ENCODE peak calls at places on chromosomes 4 and X, in ten cellular contexts. Q is WERI-Rb-1, L is AG09309, X is Peyer's patch, K is BE2C, A is lower leg skin, J is fibroblast of lung, Z is nephron progenitor cell, S is astrocyte, H is SK-N-SH. W is an unnamed sample.

GRCh38 chrX:44903107-44903506 is 30.1 kb downstream of the KDM6A start:
- DNase-seq in Z (no peak), S (peak), K (no peak), H (no peak), X (no peak), L (peak), A (no peak), Q (no peak), J (peak), W (peak)

GRCh38 chr4:115711575-115711974 is 598.2 kb upstream of the NDST4 start:
- DNase-seq in S (no peak), X (no peak), A (no peak), Z (peak), H (no peak), L (no peak), J (no peak), K (no peak), Q (no peak), W (peak)

GRCh38 chrX:109847257-109848187 is 114.5 kb upstream of the ACSL4 start:
- DNase-seq in X (no peak), J (peak), H (no peak), S (peak), L (peak), Z (no peak), A (no peak), K (no peak), Q (no peak), W (peak)

GRCh38 chr4:156558365-156559025 is 413.1 kb downstream of the PDGFC start:
- DNase-seq in H (no peak), X (no peak), L (no peak), Q (no peak), A (no peak), J (peak), Z (peak), K (no peak), S (peak), W (no peak)

GRCh38 chrX:71976753-71977152 is 66.1 kb downstream of the NHSL2 start:
- DNase-seq in A (no peak), Z (no peak), L (no peak), Q (no peak), X (no peak), S (no peak), K (no peak), H (no peak), J (peak), W (no peak)

GRCh38 chr4:35872273-35872672 is 372.0 kb downstream of the ARAP2 start:
- DNase-seq in A (no peak), Z (no peak), X (no peak), K (no peak), S (no peak), Q (no peak), J (no peak), L (no peak), H (no peak), W (no peak)

GRCh38 chr4:152364383-152364782 is 171.5 kb downstream of the FBXW7 start:
- DNase-seq in A (no peak), S (no peak), J (no peak), Q (no peak), H (no peak), L (no peak), Z (no peak), K (no peak), X (no peak), W (no peak)

GRCh38 chr4:56330691-56331090 is 56.6 kb downstream of the AASDH start:
- DNase-seq in K (no peak), S (no peak), Z (no peak), A (no peak), H (no peak), Q (no peak), X (no peak), J (peak), L (no peak), W (no peak)

GRCh38 chrX:116317409-116317808 is 119.0 kb upstream of the SLC6A14 start:
- DNase-seq in Q (peak), X (no peak), J (peak), S (peak), Z (peak), K (peak), A (no peak), H (no peak), L (no peak), W (peak)

GRCh38 chrX:50082741-50083140 is 118.1 kb downstream of the AKAP4 start:
- DNase-seq in L (no peak), X (no peak), A (no peak), S (no peak), Z (no peak), J (no peak), H (no peak), Q (no peak), K (no peak), W (no peak)

GRCh38 chr4:122901621-122902020 is 20.8 kb downstream of the NUDT6 start:
- DNase-seq in A (no peak), S (no peak), X (no peak), Z (no peak), K (no peak), L (no peak), J (peak), Q (no peak), H (no peak), W (no peak)

GRCh38 chrX:9745417-9746115 is 20.1 kb downstream of the GPR143 start:
- DNase-seq in Q (no peak), K (no peak), X (no peak), L (no peak), A (no peak), Z (no peak), H (no peak), S (peak), J (peak), W (peak)

GRCh38 chr4:142194905-142195304 is 558.5 kb downstream of the IL15 start:
- DNase-seq in J (peak), H (no peak), S (peak), Q (no peak), L (no peak), Z (no peak), X (no peak), K (no peak), A (no peak), W (no peak)

GRCh38 chr4:53686521-53686920 is 95.2 kb upstream of the LNX1 start:
- DNase-seq in A (no peak), H (no peak), Q (no peak), L (no peak), J (peak), X (no peak), K (no peak), Z (no peak), S (peak), W (no peak)

GRCh38 chrX:25034889-25035288 is 19.1 kb upstream of the ARX start:
- DNase-seq in Q (no peak), Z (no peak), X (no peak), J (no peak), K (no peak), S (no peak), A (no peak), L (no peak), H (no peak), W (no peak)

GRCh38 chr4:1244081-1244977 is 4.6 kb downstream of the CTBP1 start:
- DNase-seq in K (peak), Z (no peak), H (peak), L (no peak), S (no peak), X (no peak), A (peak), J (no peak), Q (peak), W (no peak)

GRCh38 chrX:118823263-118824172 is at the start of gene ZCCHC12:
- DNase-seq in Q (peak), S (peak), J (peak), A (no peak), Z (peak), K (peak), L (no peak), X (peak), H (peak), W (peak)

GRCh38 chr4:114727426-114727825 is 128.8 kb downstream of the UGT8 start:
- DNase-seq in X (no peak), Z (no peak), H (no peak), J (no peak), Q (peak), S (no peak), K (no peak), A (no peak), L (no peak), W (no peak)

GRCh38 chrX:131271826-131272225 is 17.3 kb downstream of the IGSF1 start:
- DNase-seq in Z (no peak), H (no peak), K (no peak), L (no peak), Q (no peak), X (no peak), J (no peak), A (no peak), S (no peak), W (no peak)

GRCh38 chr4:30068234-30068633 is 651.9 kb upstream of the PCDH7 start:
- DNase-seq in X (no peak), L (no peak), Q (no peak), S (no peak), H (no peak), A (peak), Z (no peak), K (peak), J (no peak), W (peak)

GRCh38 chr4:136927172-136927571 is 605.1 kb downstream of the PCDH18 start:
- DNase-seq in H (no peak), Z (no peak), X (no peak), Q (no peak), J (peak), K (no peak), L (no peak), S (peak), A (no peak), W (peak)

GRCh38 chr4:153232768-153233167 is 28.5 kb downstream of the TRIM2 start:
- DNase-seq in Z (peak), S (no peak), L (no peak), Q (peak), K (peak), H (no peak), A (peak), J (no peak), X (no peak), W (no peak)

GRCh38 chr4:96315815-96316214 is 475.9 kb downstream of the PDHA2 start:
- DNase-seq in Q (no peak), Z (peak), L (no peak), A (no peak), X (no peak), H (no peak), K (peak), S (peak), J (peak), W (peak)

GRCh38 chr4:89894654-89895652 is at the start of gene MMRN1:
- DNase-seq in H (no peak), J (no peak), Q (no peak), L (no peak), A (no peak), Z (no peak), X (no peak), S (no peak), K (no peak), W (no peak)

GRCh38 chr4:167509551-167509950 is 275.3 kb upstream of the SPOCK3 start:
- DNase-seq in Q (no peak), J (no peak), S (no peak), X (no peak), A (no peak), L (no peak), Z (no peak), H (no peak), K (no peak), W (peak)

GRCh38 chr4:173573286-173573685 is 43.3 kb upstream of the HAND2 start:
- DNase-seq in L (no peak), K (no peak), Z (no peak), A (no peak), X (no peak), J (no peak), H (no peak), Q (no peak), S (no peak), W (no peak)

GRCh38 chr4:43331226-43332078 is 438.9 kb downstream of the GRXCR1 start:
- DNase-seq in S (peak), Z (no peak), Q (no peak), K (no peak), J (peak), L (no peak), A (no peak), X (no peak), H (no peak), W (peak)

GRCh38 chr4:14652522-14652921 is 349.8 kb upstream of the CPEB2 start:
- DNase-seq in H (no peak), S (no peak), L (no peak), A (no peak), Q (no peak), Z (no peak), J (no peak), X (no peak), K (no peak), W (no peak)

GRCh38 chr4:157896726-157897125 is 276.1 kb downstream of the GASK1B start:
- DNase-seq in H (no peak), Q (no peak), S (no peak), A (no peak), J (no peak), X (no peak), L (no peak), Z (no peak), K (no peak), W (no peak)

GRCh38 chr4:171981185-171981584 is 168.0 kb downstream of the GALNTL6 start:
- DNase-seq in Z (no peak), L (no peak), J (peak), A (no peak), H (no peak), K (no peak), S (no peak), X (no peak), Q (no peak), W (no peak)

GRCh38 chr4:83618991-83619390 is 83.1 kb downstream of the GPAT3 start:
- DNase-seq in A (no peak), X (no peak), Q (no peak), J (peak), S (peak), Z (no peak), K (no peak), H (no peak), L (no peak), W (peak)

GRCh38 chr4:163003979-163004378 is 162.7 kb downstream of the NAF1 start:
- DNase-seq in H (no peak), L (no peak), Z (no peak), Q (peak), S (no peak), J (no peak), A (no peak), K (no peak), X (no peak), W (no peak)

GRCh38 chrX:12946838-12947544 is 27.9 kb upstream of the TMSB4X start:
- DNase-seq in S (peak), L (peak), K (peak), H (peak), J (peak), Z (peak), X (peak), Q (peak), A (peak), W (peak)

GRCh38 chrX:104324461-104324860 is 69.7 kb upstream of the ESX1 start:
- DNase-seq in S (no peak), K (no peak), Z (no peak), H (no peak), L (no peak), J (no peak), Q (no peak), A (no peak), X (no peak), W (no peak)

GRCh38 chrX:100870527-100870926 is 3.6 kb downstream of the NOX1 start:
- DNase-seq in X (no peak), J (no peak), S (no peak), L (no peak), Z (no peak), K (no peak), H (no peak), Q (no peak), A (no peak), W (no peak)

GRCh38 chr4:186881521-186882220 is 158.0 kb upstream of the FAT1 start:
- DNase-seq in L (peak), S (peak), X (no peak), Z (no peak), Q (no peak), K (no peak), H (no peak), J (peak), A (no peak), W (peak)
- TF ChIP-seq CTCF in L (no peak), S (no peak), X (no peak), Z (no peak), Q (no peak), K (no peak), H (no peak), J (no peak), A (no peak), W (no peak)

GRCh38 chrX:8010105-8010504 is 82.9 kb upstream of the PNPLA4 start:
- DNase-seq in J (no peak), Q (no peak), K (no peak), A (no peak), L (no peak), H (no peak), S (no peak), Z (no peak), X (no peak), W (no peak)
- TF ChIP-seq CTCF in J (no peak), Q (no peak), K (peak), A (no peak), L (no peak), H (peak), S (no peak), Z (peak), X (no peak), W (no peak)

GRCh38 chr4:118967393-118967792 is 78.7 kb downstream of the SYNPO2 start:
- DNase-seq in L (no peak), X (no peak), S (peak), J (peak), Q (no peak), Z (no peak), H (no peak), A (no peak), K (no peak), W (peak)

GRCh38 chr4:118972167-118972566 is 83.5 kb downstream of the SYNPO2 start:
- DNase-seq in X (no peak), A (no peak), J (no peak), L (no peak), S (no peak), K (no peak), Q (no peak), Z (no peak), H (no peak), W (no peak)

GRCh38 chr4:118968006-118968405 is 79.4 kb downstream of the SYNPO2 start:
- DNase-seq in Z (no peak), J (peak), A (no peak), X (peak), L (peak), S (peak), H (no peak), K (peak), Q (no peak), W (no peak)

GRCh38 chr4:118968813-118969212 is 80.2 kb downstream of the SYNPO2 start:
- DNase-seq in S (no peak), J (no peak), Q (no peak), X (no peak), L (no peak), K (no peak), Z (no peak), A (no peak), H (no peak), W (no peak)

DNA sequence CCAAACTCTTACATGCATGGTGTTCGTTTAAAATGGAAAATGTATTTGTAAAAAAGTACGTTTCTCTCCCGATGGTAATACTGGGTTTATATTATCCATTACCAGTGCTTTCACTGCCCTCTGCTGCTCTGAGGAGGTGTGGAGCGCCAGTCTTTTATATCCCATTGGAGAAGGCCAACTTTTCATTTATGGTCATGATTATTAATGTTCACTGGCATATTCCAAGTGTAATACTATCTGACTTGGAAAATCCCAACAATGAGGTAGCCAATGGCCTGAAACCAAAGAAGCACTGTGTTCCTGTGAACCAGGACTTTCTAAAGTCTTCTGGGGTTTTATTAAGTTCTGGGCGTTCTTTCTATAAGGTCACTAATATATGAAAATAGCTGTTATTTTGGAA is 80.7 kb downstream of the SYNPO2 start:
- DNase-seq in L (no peak), A (no peak), H (peak), K (peak), Q (peak), Z (peak), J (peak), S (peak), X (no peak), W (peak)
- TF ChIP-seq CTCF in L (peak), A (no peak), H (peak), K (peak), Q (peak), Z (peak), J (peak), S (peak), X (peak), W (peak)

GRCh38 chr4:77181737-77182136 is 24.7 kb downstream of the CCNG2 start:
- DNase-seq in H (no peak), S (no peak), J (no peak), A (no peak), Q (no peak), K (no peak), Z (no peak), L (no peak), X (no peak), W (no peak)
- TF ChIP-seq CTCF in H (no peak), S (no peak), J (no peak), A (no peak), Q (no peak), K (no peak), Z (no peak), L (no peak), X (no peak), W (no peak)

GRCh38 chr4:182142146-182143085 is 100.8 kb upstream of the TENM3 start:
- DNase-seq in Q (peak), S (peak), Z (peak), J (peak), L (no peak), H (no peak), X (no peak), K (no peak), A (no peak), W (peak)
- TF ChIP-seq CTCF in Q (no peak), S (no peak), Z (no peak), J (no peak), L (peak), H (no peak), X (no peak), K (no peak), A (no peak), W (peak)

GRCh38 chr4:78439328-78439727 is 112.2 kb upstream of the ANXA3 start:
- DNase-seq in K (no peak), L (no peak), J (peak), X (no peak), A (no peak), S (peak), H (no peak), Z (no peak), Q (no peak), W (peak)

GRCh38 chr4:78441786-78442185 is 109.8 kb upstream of the ANXA3 start:
- DNase-seq in Z (no peak), A (no peak), K (peak), J (no peak), H (no peak), S (no peak), L (no peak), Q (no peak), X (no peak), W (no peak)

GRCh38 chr4:78432896-78433295 is 118.7 kb upstream of the ANXA3 start:
- DNase-seq in S (peak), H (no peak), K (no peak), A (no peak), X (no peak), J (peak), L (no peak), Q (no peak), Z (no peak), W (peak)

DNA sequence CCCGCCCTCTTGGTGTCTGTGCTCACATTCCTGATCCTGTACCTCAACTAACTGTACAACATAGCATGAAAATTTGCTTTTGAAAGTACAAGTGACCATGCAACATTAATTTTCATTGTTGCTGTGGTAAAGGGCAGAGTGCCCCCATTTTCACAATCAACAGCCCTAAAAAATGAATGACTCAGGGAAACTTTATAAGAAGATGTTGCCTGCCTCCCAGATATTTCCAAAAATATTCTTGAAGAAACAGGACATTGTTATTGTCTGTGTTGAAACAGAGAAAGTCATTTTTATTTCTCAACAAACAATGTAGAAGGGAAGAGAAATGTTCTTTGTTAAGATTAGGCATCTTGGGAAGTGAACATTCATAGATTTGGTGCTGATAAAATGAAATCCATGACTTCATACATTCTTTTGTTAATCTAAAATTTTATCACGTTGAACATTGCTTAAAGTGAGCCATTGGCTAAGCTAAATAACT is 113.9 kb upstream of the ANXA3 start:
- DNase-seq in K (no peak), H (no peak), Q (no peak), J (peak), Z (no peak), X (no peak), L (no peak), S (peak), A (no peak), W (no peak)
- TF ChIP-seq CTCF in K (no peak), H (no peak), Q (no peak), J (no peak), Z (no peak), X (no peak), L (no peak), S (no peak), A (no peak), W (no peak)

W was measured in epithelial cell of esophagus.